ENCODE peak calls at places on chromosome 11, in nine cellular contexts. H is substantia nigra; O is NCI-H1092 treated with DMSO at 0.1 percent for 48 hours; W is esophagus squamous epithelium; U is activated naive CD8-positive, alpha-beta T cell treated with anti-CD3 and anti-CD28 coated beads, Interleukin-2, amount 50 U/mL, for 24 hours; B is activated T-cell treated with anti-CD3 and anti-CD28 coated beads for 24 hours; V is EH; Q is nephron progenitor cell; X is choroid plexus epithelial cell. T is an unnamed sample.
A peak's percentile ranks its signal among the peaks of the same experiment; 100 is the strongest.

GRCh38 chr11:8796926-8797325 is 114.1 kb upstream of the AKIP1 start:
- DNase-seq in H (no peak), O (no peak), W (no peak), U (no peak), B (no peak), V (no peak), Q (no peak), X (no peak), T (no peak)

GRCh38 chr11:118353084-118353710 is 6.2 kb upstream of the UBE4A start:
- DNase-seq in H (no peak), O (peak; percentile 7), W (no peak), U (no peak), B (no peak), V (peak; percentile 23), Q (no peak), X (peak; percentile 40), T (no peak)

GRCh38 chr11:4551346-4551979 is 6.5 kb downstream of the OR52M1 start:
- DNase-seq in H (no peak), O (no peak), W (no peak), U (no peak), B (no peak), V (peak; percentile 21), Q (no peak), X (peak; percentile 13), T (no peak)

GRCh38 chr11:73260127-73260457 is 12.0 kb upstream of the P2RY6 start:
- DNase-seq in H (no peak), O (no peak), W (no peak), U (no peak), B (no peak), V (no peak), Q (no peak), X (no peak), T (no peak)

GRCh38 chr11:1767399-1768140 is 3.8 kb upstream of the CTSD start:
- DNase-seq in H (no peak), O (no peak), W (no peak), U (no peak), B (no peak), V (no peak), Q (no peak), X (no peak), T (no peak)

GRCh38 chr11:14029415-14029814 is 66.9 kb downstream of the SPON1 start:
- DNase-seq in H (no peak), O (no peak), W (no peak), U (no peak), B (no peak), V (no peak), Q (peak; percentile 14), X (no peak), T (no peak)

GRCh38 chr11:93668171-93668570 is 6.7 kb downstream of the CEP295 start:
- DNase-seq in H (no peak), O (no peak), W (no peak), U (no peak), B (no peak), V (peak; percentile 28), Q (no peak), X (no peak), T (no peak)

GRCh38 chr11:33970984-33971466 is 79.1 kb upstream of the LMO2 start:
- DNase-seq in H (no peak), O (peak; percentile 64), W (no peak), U (peak; percentile 5), B (peak; percentile 4), V (peak; percentile 58), Q (peak; percentile 29), X (peak; percentile 80), T (no peak)

GRCh38 chr11:112042161-112042960 is 17.2 kb downstream of the DLAT start:
- DNase-seq in H (no peak), O (no peak), W (no peak), U (no peak), B (no peak), V (peak; percentile 72), Q (no peak), X (peak; percentile 70), T (no peak)

T was measured in activated naive CD4-positive, alpha-beta T cell treated with Interleukin-2 at 50 U/mL for 16 hours.